ENCODE peak calls at places on chromosome 5, in ten cellular contexts. One of them, this sample, is unnamed.
A peak's percentile ranks its signal among the peaks of the same experiment; 100 is the strongest.

GRCh38 chr5:81183811-81184748 is 49.0 kb upstream of the CKMT2 start:
- DNase-seq in SJSA1: no peak
- DNase-seq in heart left ventricle: no peak
- DNase-seq in pancreas: no peak
- DNase-seq in OCI-LY7: no peak
- DNase-seq in gastrocnemius medialis: no peak
- DNase-seq in tibial artery: no peak
- DNase-seq in adipocyte: peak; percentile 30
- DNase-seq in transverse colon: no peak
- DNase-seq in HepG2: no peak
- DNase-seq in this sample: no peak

GRCh38 chr5:82365744-82366228 is 87.6 kb upstream of the RPS23 start:
- DNase-seq in transverse colon: no peak
- DNase-seq in HepG2: peak; percentile 87
- DNase-seq in adipocyte: no peak
- DNase-seq in SJSA1: no peak
- DNase-seq in OCI-LY7: no peak
- DNase-seq in heart left ventricle: no peak
- DNase-seq in pancreas: no peak
- DNase-seq in gastrocnemius medialis: no peak
- DNase-seq in tibial artery: no peak
- DNase-seq in this sample: no peak

GRCh38 chr5:54624671-54625583 is 107.4 kb downstream of the SNX18 start:
- DNase-seq in pancreas: no peak
- DNase-seq in transverse colon: no peak
- DNase-seq in SJSA1: no peak
- DNase-seq in adipocyte: peak; percentile 89
- DNase-seq in HepG2: no peak
- DNase-seq in OCI-LY7: no peak
- DNase-seq in tibial artery: no peak
- DNase-seq in heart left ventricle: no peak
- DNase-seq in gastrocnemius medialis: no peak
- DNase-seq in this sample: no peak

GRCh38 chr5:36740259-36740898 is 134.0 kb downstream of the SLC1A3 start:
- DNase-seq in gastrocnemius medialis: no peak
- DNase-seq in tibial artery: no peak
- DNase-seq in HepG2: no peak
- DNase-seq in OCI-LY7: no peak
- DNase-seq in adipocyte: no peak
- DNase-seq in SJSA1: peak; percentile 49
- DNase-seq in pancreas: peak; percentile 49
- DNase-seq in heart left ventricle: no peak
- DNase-seq in transverse colon: no peak
- DNase-seq in this sample: no peak

GRCh38 chr5:100654895-100655294 is 119.7 kb downstream of the FAM174A start:
- DNase-seq in transverse colon: no peak
- DNase-seq in adipocyte: no peak
- DNase-seq in HepG2: no peak
- DNase-seq in gastrocnemius medialis: no peak
- DNase-seq in tibial artery: no peak
- DNase-seq in heart left ventricle: no peak
- DNase-seq in OCI-LY7: no peak
- DNase-seq in pancreas: no peak
- DNase-seq in SJSA1: no peak
- DNase-seq in this sample: no peak

GRCh38 chr5:35857606-35858205 is 1.0 kb downstream of the IL7R start:
- DNase-seq in adipocyte: peak; percentile 62
- DNase-seq in pancreas: no peak
- DNase-seq in SJSA1: no peak
- DNase-seq in heart left ventricle: no peak
- DNase-seq in transverse colon: no peak
- DNase-seq in tibial artery: no peak
- DNase-seq in OCI-LY7: no peak
- DNase-seq in gastrocnemius medialis: no peak
- DNase-seq in HepG2: no peak
- DNase-seq in this sample: no peak

GRCh38 chr5:73617510-73618279 is 8.3 kb upstream of the ARHGEF28 start:
- DNase-seq in gastrocnemius medialis: no peak
- DNase-seq in OCI-LY7: no peak
- DNase-seq in tibial artery: no peak
- DNase-seq in pancreas: no peak
- DNase-seq in adipocyte: peak; percentile 35
- DNase-seq in transverse colon: no peak
- DNase-seq in HepG2: no peak
- DNase-seq in heart left ventricle: no peak
- DNase-seq in SJSA1: no peak
- DNase-seq in this sample: no peak

GRCh38 chr5:1133510-1134255 is 21.8 kb upstream of the SLC12A7 start:
- DNase-seq in OCI-LY7: peak; percentile 71
- DNase-seq in gastrocnemius medialis: no peak
- DNase-seq in adipocyte: no peak
- DNase-seq in heart left ventricle: no peak
- DNase-seq in SJSA1: no peak
- DNase-seq in pancreas: no peak
- DNase-seq in tibial artery: no peak
- DNase-seq in transverse colon: no peak
- DNase-seq in HepG2: no peak
- DNase-seq in this sample: no peak

GRCh38 chr5:20974423-20974822 is 986.4 kb upstream of the CDH18 start:
- DNase-seq in transverse colon: no peak
- DNase-seq in heart left ventricle: no peak
- DNase-seq in adipocyte: peak; percentile 24
- DNase-seq in HepG2: no peak
- DNase-seq in SJSA1: no peak
- DNase-seq in gastrocnemius medialis: no peak
- DNase-seq in tibial artery: no peak
- DNase-seq in OCI-LY7: no peak
- DNase-seq in pancreas: no peak
- DNase-seq in this sample: no peak

GRCh38 chr5:146345240-146345577 is 6.6 kb downstream of the POU4F3 start:
- DNase-seq in gastrocnemius medialis: no peak
- DNase-seq in HepG2: no peak
- DNase-seq in pancreas: no peak
- DNase-seq in OCI-LY7: no peak
- DNase-seq in tibial artery: no peak
- DNase-seq in transverse colon: no peak
- DNase-seq in adipocyte: no peak
- DNase-seq in heart left ventricle: no peak
- DNase-seq in SJSA1: no peak
- DNase-seq in this sample: no peak

GRCh38 chr5:14901462-14902051 is 30.0 kb upstream of the ANKH start:
- DNase-seq in transverse colon: no peak
- DNase-seq in OCI-LY7: no peak
- DNase-seq in gastrocnemius medialis: no peak
- DNase-seq in HepG2: no peak
- DNase-seq in adipocyte: peak; percentile 69
- DNase-seq in tibial artery: no peak
- DNase-seq in pancreas: no peak
- DNase-seq in heart left ventricle: no peak
- DNase-seq in SJSA1: peak; percentile 94
- DNase-seq in this sample: peak; percentile 43

GRCh38 chr5:169631360-169631759 is 5.7 kb upstream of the DOCK2 start:
- DNase-seq in tibial artery: no peak
- DNase-seq in adipocyte: peak; percentile 86
- DNase-seq in gastrocnemius medialis: no peak
- DNase-seq in SJSA1: no peak
- DNase-seq in transverse colon: no peak
- DNase-seq in pancreas: no peak
- DNase-seq in HepG2: no peak
- DNase-seq in heart left ventricle: no peak
- DNase-seq in OCI-LY7: no peak
- DNase-seq in this sample: no peak

GRCh38 chr5:8057764-8058163 is 188.8 kb downstream of the MTRR start:
- DNase-seq in OCI-LY7: no peak
- DNase-seq in adipocyte: no peak
- DNase-seq in pancreas: no peak
- DNase-seq in SJSA1: no peak
- DNase-seq in heart left ventricle: no peak
- DNase-seq in transverse colon: no peak
- DNase-seq in gastrocnemius medialis: no peak
- DNase-seq in tibial artery: no peak
- DNase-seq in HepG2: no peak
- DNase-seq in this sample: no peak

GRCh38 chr5:33470544-33470943 is 29.8 kb downstream of the TARS1 start:
- DNase-seq in OCI-LY7: peak; percentile 13
- DNase-seq in adipocyte: peak; percentile 79
- DNase-seq in heart left ventricle: no peak
- DNase-seq in HepG2: peak; percentile 16
- DNase-seq in SJSA1: no peak
- DNase-seq in gastrocnemius medialis: no peak
- DNase-seq in pancreas: peak; percentile 16
- DNase-seq in tibial artery: no peak
- DNase-seq in transverse colon: no peak
- DNase-seq in this sample: peak; percentile 39

GRCh38 chr5:135025730-135026644 is 8.0 kb downstream of the PITX1 start:
- DNase-seq in SJSA1: no peak
- DNase-seq in gastrocnemius medialis: no peak
- DNase-seq in tibial artery: no peak
- DNase-seq in OCI-LY7: peak; percentile 43
- DNase-seq in transverse colon: no peak
- DNase-seq in adipocyte: peak; percentile 21
- DNase-seq in heart left ventricle: no peak
- DNase-seq in pancreas: no peak
- DNase-seq in HepG2: no peak
- DNase-seq in this sample: peak; percentile 59

GRCh38 chr5:153797484-153797883 is 241.2 kb downstream of the FAM114A2 start:
- DNase-seq in heart left ventricle: no peak
- DNase-seq in transverse colon: no peak
- DNase-seq in SJSA1: no peak
- DNase-seq in HepG2: no peak
- DNase-seq in tibial artery: no peak
- DNase-seq in pancreas: no peak
- DNase-seq in adipocyte: no peak
- DNase-seq in gastrocnemius medialis: no peak
- DNase-seq in OCI-LY7: no peak
- DNase-seq in this sample: no peak

GRCh38 chr5:172078027-172078426 is 71.6 kb upstream of the FBXW11 start:
- DNase-seq in gastrocnemius medialis: no peak
- DNase-seq in OCI-LY7: no peak
- DNase-seq in adipocyte: no peak
- DNase-seq in pancreas: peak; percentile 49
- DNase-seq in transverse colon: peak; percentile 43
- DNase-seq in heart left ventricle: no peak
- DNase-seq in tibial artery: peak; percentile 51
- DNase-seq in SJSA1: no peak
- DNase-seq in HepG2: no peak
- DNase-seq in this sample: no peak

GRCh38 chr5:118703241-118703640 is 285.1 kb downstream of the DTWD2 start:
- DNase-seq in tibial artery: no peak
- DNase-seq in SJSA1: no peak
- DNase-seq in OCI-LY7: no peak
- DNase-seq in gastrocnemius medialis: no peak
- DNase-seq in HepG2: no peak
- DNase-seq in pancreas: no peak
- DNase-seq in transverse colon: no peak
- DNase-seq in heart left ventricle: no peak
- DNase-seq in adipocyte: no peak
- DNase-seq in this sample: no peak

DNA sequence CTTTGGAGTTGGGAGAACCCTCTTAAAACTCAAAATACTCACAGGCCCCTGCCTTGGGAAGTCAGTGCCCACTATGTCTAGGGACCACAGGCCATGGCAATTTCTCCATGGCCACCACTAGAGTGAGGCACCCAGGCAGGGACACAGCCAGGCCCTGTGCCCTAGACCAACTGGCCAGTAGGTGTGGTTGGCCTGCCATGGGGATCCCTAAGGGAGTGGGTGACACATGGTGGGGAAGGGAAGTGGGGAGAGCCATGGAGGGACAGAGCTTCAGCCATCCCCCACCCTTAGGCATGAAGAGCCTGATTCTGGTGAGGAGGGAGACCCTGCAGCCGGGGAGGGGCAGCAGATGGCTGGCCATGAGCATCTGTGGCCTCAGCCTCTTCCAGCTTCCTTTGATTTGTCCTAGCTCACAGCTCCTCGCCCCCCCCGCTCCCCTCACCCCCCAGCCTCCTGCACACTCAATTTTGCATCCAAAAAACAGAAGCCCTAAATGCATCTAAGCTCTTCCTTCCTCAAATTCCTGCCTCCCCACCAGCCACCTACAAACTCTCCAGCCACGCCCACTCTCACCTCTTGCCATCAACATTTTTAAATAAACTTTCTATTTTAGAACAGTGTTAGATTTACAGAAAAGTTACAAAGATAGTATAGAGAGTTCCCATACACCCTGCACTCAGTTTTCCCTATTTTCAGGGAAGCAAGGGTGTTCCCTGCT is 1.6 kb upstream of the DBN1 start:
- DNase-seq in OCI-LY7: no peak
- DNase-seq in gastrocnemius medialis: no peak
- DNase-seq in HepG2: no peak
- DNase-seq in transverse colon: no peak
- DNase-seq in heart left ventricle: no peak
- DNase-seq in pancreas: no peak
- DNase-seq in tibial artery: no peak
- DNase-seq in SJSA1: no peak
- DNase-seq in adipocyte: peak; percentile 21
- DNase-seq in this sample: no peak
- H3K4me1 ChIP-seq in OCI-LY7: peaks cover 10% of the 10 kb centered on the region
- H3K4me1 ChIP-seq in gastrocnemius medialis: peaks cover 36% of the 10 kb centered on the region
- H3K4me1 ChIP-seq in HepG2: peaks cover 73% of the 10 kb centered on the region
- H3K4me1 ChIP-seq in transverse colon: peaks cover 32% of the 10 kb centered on the region
- H3K4me1 ChIP-seq in heart left ventricle: peaks cover 25% of the 10 kb centered on the region
- H3K4me1 ChIP-seq in pancreas: peaks cover 6% of the 10 kb centered on the region
- H3K4me1 ChIP-seq in tibial artery: peaks cover 70% of the 10 kb centered on the region
- H3K4me1 ChIP-seq in SJSA1: peaks cover 45% of the 10 kb centered on the region
- H3K4me1 ChIP-seq in adipocyte: peaks cover 57% of the 10 kb centered on the region
- H3K4me1 ChIP-seq in this sample: peaks cover 27% of the 10 kb centered on the region

GRCh38 chr5:158878227-158878626 is 221.5 kb downstream of the EBF1 start:
- DNase-seq in SJSA1: no peak
- DNase-seq in HepG2: no peak
- DNase-seq in pancreas: no peak
- DNase-seq in OCI-LY7: peak; percentile 30
- DNase-seq in tibial artery: no peak
- DNase-seq in heart left ventricle: no peak
- DNase-seq in adipocyte: no peak
- DNase-seq in gastrocnemius medialis: no peak
- DNase-seq in transverse colon: no peak
- DNase-seq in this sample: no peak
- H3K4me1 ChIP-seq in SJSA1: peaks cover 26% of the 10 kb centered on the region
- H3K4me1 ChIP-seq in HepG2: no peaks in the 10 kb centered on the region
- H3K4me1 ChIP-seq in pancreas: peaks cover 7% of the 10 kb centered on the region
- H3K4me1 ChIP-seq in OCI-LY7: peaks cover 100% of the 10 kb centered on the region
- H3K4me1 ChIP-seq in tibial artery: peaks cover 54% of the 10 kb centered on the region
- H3K4me1 ChIP-seq in heart left ventricle: peaks cover 12% of the 10 kb centered on the region
- H3K4me1 ChIP-seq in adipocyte: peaks cover 75% of the 10 kb centered on the region
- H3K4me1 ChIP-seq in gastrocnemius medialis: peaks cover 16% of the 10 kb centered on the region
- H3K4me1 ChIP-seq in transverse colon: peaks cover 6% of the 10 kb centered on the region
- H3K4me1 ChIP-seq in this sample: no peaks in the 10 kb centered on the region

GRCh38 chr5:56803894-56804293 is 11.5 kb upstream of the MAP3K1 start:
- DNase-seq in SJSA1: no peak
- DNase-seq in transverse colon: no peak
- DNase-seq in gastrocnemius medialis: no peak
- DNase-seq in pancreas: no peak
- DNase-seq in adipocyte: no peak
- DNase-seq in HepG2: no peak
- DNase-seq in OCI-LY7: no peak
- DNase-seq in heart left ventricle: no peak
- DNase-seq in tibial artery: no peak
- DNase-seq in this sample: no peak
- H3K4me1 ChIP-seq in SJSA1: no peaks in the 10 kb centered on the region
- H3K4me1 ChIP-seq in transverse colon: no peaks in the 10 kb centered on the region
- H3K4me1 ChIP-seq in gastrocnemius medialis: no peaks in the 10 kb centered on the region
- H3K4me1 ChIP-seq in pancreas: peaks cover 7% of the 10 kb centered on the region
- H3K4me1 ChIP-seq in adipocyte: no peaks in the 10 kb centered on the region
- H3K4me1 ChIP-seq in HepG2: no peaks in the 10 kb centered on the region
- H3K4me1 ChIP-seq in OCI-LY7: no peaks in the 10 kb centered on the region
- H3K4me1 ChIP-seq in heart left ventricle: peaks cover 5% of the 10 kb centered on the region
- H3K4me1 ChIP-seq in tibial artery: no peaks in the 10 kb centered on the region
- H3K4me1 ChIP-seq in this sample: no peaks in the 10 kb centered on the region

GRCh38 chr5:137465930-137466329 is 33.2 kb downstream of the SPOCK1 start:
- DNase-seq in transverse colon: no peak
- DNase-seq in pancreas: no peak
- DNase-seq in tibial artery: no peak
- DNase-seq in heart left ventricle: no peak
- DNase-seq in adipocyte: no peak
- DNase-seq in gastrocnemius medialis: no peak
- DNase-seq in SJSA1: no peak
- DNase-seq in HepG2: no peak
- DNase-seq in OCI-LY7: no peak
- DNase-seq in this sample: no peak
- H3K4me1 ChIP-seq in transverse colon: no peaks in the 10 kb centered on the region
- H3K4me1 ChIP-seq in pancreas: no peaks in the 10 kb centered on the region
- H3K4me1 ChIP-seq in tibial artery: no peaks in the 10 kb centered on the region
- H3K4me1 ChIP-seq in heart left ventricle: no peaks in the 10 kb centered on the region
- H3K4me1 ChIP-seq in adipocyte: peaks cover 58% of the 10 kb centered on the region
- H3K4me1 ChIP-seq in gastrocnemius medialis: no peaks in the 10 kb centered on the region
- H3K4me1 ChIP-seq in SJSA1: peaks cover 12% of the 10 kb centered on the region
- H3K4me1 ChIP-seq in HepG2: no peaks in the 10 kb centered on the region
- H3K4me1 ChIP-seq in OCI-LY7: no peaks in the 10 kb centered on the region
- H3K4me1 ChIP-seq in this sample: no peaks in the 10 kb centered on the region